ENCODE peak calls at places on chromosome 9, in six cellular contexts. One of them, this sample, is unnamed.

GRCh38 chr9:113331780-113332179 is 8.3 kb downstream of the WDR31 start:
- DNase-seq in HCT116: no peak
- DNase-seq in fibroblast of pulmonary artery: no peak
- DNase-seq in colonic mucosa: no peak
- DNase-seq in GM12865: no peak
- DNase-seq in anterior cingulate cortex: no peak
- DNase-seq in this sample: no peak

GRCh38 chr9:114289571-114290481 is 33.1 kb upstream of the ORM1 start:
- DNase-seq in HCT116: no peak
- DNase-seq in fibroblast of pulmonary artery: no peak
- DNase-seq in colonic mucosa: no peak
- DNase-seq in GM12865: no peak
- DNase-seq in anterior cingulate cortex: no peak
- DNase-seq in this sample: no peak

GRCh38 chr9:120937596-120937995 is 11.0 kb upstream of the TRAF1 start:
- DNase-seq in HCT116: no peak
- DNase-seq in fibroblast of pulmonary artery: peak
- DNase-seq in colonic mucosa: no peak
- DNase-seq in GM12865: no peak
- DNase-seq in anterior cingulate cortex: no peak
- DNase-seq in this sample: no peak

GRCh38 chr9:133844876-133845658 is 106.9 kb upstream of the SARDH start:
- DNase-seq in HCT116: no peak
- DNase-seq in fibroblast of pulmonary artery: peak
- DNase-seq in colonic mucosa: peak
- DNase-seq in GM12865: no peak
- DNase-seq in anterior cingulate cortex: peak
- DNase-seq in this sample: no peak

GRCh38 chr9:8371686-8372085 is 572.1 kb upstream of the DMAC1 start:
- DNase-seq in HCT116: no peak
- DNase-seq in fibroblast of pulmonary artery: no peak
- DNase-seq in colonic mucosa: no peak
- DNase-seq in GM12865: no peak
- DNase-seq in anterior cingulate cortex: no peak
- DNase-seq in this sample: no peak

GRCh38 chr9:127004946-127005769 is 90.6 kb downstream of the RALGPS1 start:
- DNase-seq in HCT116: no peak
- DNase-seq in fibroblast of pulmonary artery: peak
- DNase-seq in colonic mucosa: no peak
- DNase-seq in GM12865: peak
- DNase-seq in anterior cingulate cortex: no peak
- DNase-seq in this sample: no peak

GRCh38 chr9:70679845-70680244 is 265.4 kb upstream of the KLF9 start:
- DNase-seq in HCT116: no peak
- DNase-seq in fibroblast of pulmonary artery: peak
- DNase-seq in colonic mucosa: no peak
- DNase-seq in GM12865: no peak
- DNase-seq in anterior cingulate cortex: no peak
- DNase-seq in this sample: no peak

GRCh38 chr9:127979333-127980055 is 1.3 kb downstream of the EEIG1 start:
- DNase-seq in HCT116: no peak
- DNase-seq in fibroblast of pulmonary artery: peak
- DNase-seq in colonic mucosa: peak
- DNase-seq in GM12865: peak
- DNase-seq in anterior cingulate cortex: peak
- DNase-seq in this sample: peak

GRCh38 chr9:134738869-134739659 is 97.5 kb downstream of the COL5A1 start:
- DNase-seq in HCT116: peak
- DNase-seq in fibroblast of pulmonary artery: peak
- DNase-seq in colonic mucosa: peak
- DNase-seq in GM12865: peak
- DNase-seq in anterior cingulate cortex: peak
- DNase-seq in this sample: peak

GRCh38 chr9:33659915-33660314 is 135.4 kb upstream of the PRSS3 start:
- DNase-seq in HCT116: no peak
- DNase-seq in fibroblast of pulmonary artery: no peak
- DNase-seq in colonic mucosa: no peak
- DNase-seq in GM12865: no peak
- DNase-seq in anterior cingulate cortex: no peak
- DNase-seq in this sample: no peak

GRCh38 chr9:4849364-4849763 is 56.6 kb downstream of the RCL1 start:
- DNase-seq in HCT116: no peak
- DNase-seq in fibroblast of pulmonary artery: no peak
- DNase-seq in colonic mucosa: no peak
- DNase-seq in GM12865: no peak
- DNase-seq in anterior cingulate cortex: no peak
- DNase-seq in this sample: no peak

GRCh38 chr9:132241840-132242620 is 80.2 kb downstream of the NTNG2 start:
- DNase-seq in HCT116: no peak
- DNase-seq in fibroblast of pulmonary artery: no peak
- DNase-seq in colonic mucosa: peak
- DNase-seq in GM12865: peak
- DNase-seq in anterior cingulate cortex: no peak
- DNase-seq in this sample: peak

GRCh38 chr9:37066139-37066725 is 32.2 kb upstream of the PAX5 start:
- DNase-seq in HCT116: no peak
- DNase-seq in fibroblast of pulmonary artery: no peak
- DNase-seq in colonic mucosa: no peak
- DNase-seq in GM12865: peak
- DNase-seq in anterior cingulate cortex: no peak
- DNase-seq in this sample: no peak

GRCh38 chr9:35272989-35273388 is 111.2 kb downstream of the UNC13B start:
- DNase-seq in HCT116: no peak
- DNase-seq in fibroblast of pulmonary artery: peak
- DNase-seq in colonic mucosa: no peak
- DNase-seq in GM12865: peak
- DNase-seq in anterior cingulate cortex: no peak
- DNase-seq in this sample: no peak

GRCh38 chr9:31683126-31683525 is 701.3 kb upstream of the ACO1 start:
- DNase-seq in HCT116: no peak
- DNase-seq in fibroblast of pulmonary artery: no peak
- DNase-seq in colonic mucosa: no peak
- DNase-seq in GM12865: no peak
- DNase-seq in anterior cingulate cortex: no peak
- DNase-seq in this sample: no peak

GRCh38 chr9:123350590-123351310 is 5.2 kb upstream of the CRB2 start:
- DNase-seq in HCT116: no peak
- DNase-seq in fibroblast of pulmonary artery: no peak
- DNase-seq in colonic mucosa: no peak
- DNase-seq in GM12865: no peak
- DNase-seq in anterior cingulate cortex: no peak
- DNase-seq in this sample: no peak

GRCh38 chr9:16445141-16445920 is 425.1 kb downstream of the BNC2 start:
- DNase-seq in HCT116: no peak
- DNase-seq in fibroblast of pulmonary artery: peak
- DNase-seq in colonic mucosa: no peak
- DNase-seq in GM12865: no peak
- DNase-seq in anterior cingulate cortex: no peak
- DNase-seq in this sample: no peak

GRCh38 chr9:107586493-107586892 is 96.9 kb upstream of the KLF4 start:
- DNase-seq in HCT116: no peak
- DNase-seq in fibroblast of pulmonary artery: no peak
- DNase-seq in colonic mucosa: no peak
- DNase-seq in GM12865: no peak
- DNase-seq in anterior cingulate cortex: no peak
- DNase-seq in this sample: no peak

GRCh38 chr9:35904966-35905781 is 828 bp upstream of the HRCT1 start:
- DNase-seq in HCT116: no peak
- DNase-seq in fibroblast of pulmonary artery: no peak
- DNase-seq in colonic mucosa: peak
- DNase-seq in GM12865: no peak
- DNase-seq in anterior cingulate cortex: no peak
- DNase-seq in this sample: no peak

GRCh38 chr9:85178486-85178885 is 509.0 kb downstream of the NTRK2 start:
- DNase-seq in HCT116: no peak
- DNase-seq in fibroblast of pulmonary artery: no peak
- DNase-seq in colonic mucosa: no peak
- DNase-seq in GM12865: no peak
- DNase-seq in anterior cingulate cortex: no peak
- DNase-seq in this sample: peak

GRCh38 chr9:4855861-4856260 is 63.1 kb downstream of the RCL1 start:
- DNase-seq in HCT116: no peak
- DNase-seq in fibroblast of pulmonary artery: no peak
- DNase-seq in colonic mucosa: no peak
- DNase-seq in GM12865: no peak
- DNase-seq in anterior cingulate cortex: no peak
- DNase-seq in this sample: no peak

GRCh38 chr9:5529683-5530221 is 19.4 kb downstream of the PDCD1LG2 start:
- DNase-seq in HCT116: no peak
- DNase-seq in fibroblast of pulmonary artery: no peak
- DNase-seq in colonic mucosa: no peak
- DNase-seq in GM12865: peak
- DNase-seq in anterior cingulate cortex: no peak
- DNase-seq in this sample: no peak

GRCh38 chr9:124010665-124011321 is 775 bp upstream of the LHX2 start:
- DNase-seq in HCT116: no peak
- DNase-seq in fibroblast of pulmonary artery: peak
- DNase-seq in colonic mucosa: no peak
- DNase-seq in GM12865: peak
- DNase-seq in anterior cingulate cortex: no peak
- DNase-seq in this sample: peak

GRCh38 chr9:93108301-93109041 is 12.5 kb downstream of the CARD19 start:
- DNase-seq in HCT116: no peak
- DNase-seq in fibroblast of pulmonary artery: no peak
- DNase-seq in colonic mucosa: no peak
- DNase-seq in GM12865: peak
- DNase-seq in anterior cingulate cortex: no peak
- DNase-seq in this sample: no peak

GRCh38 chr9:93028448-93029006 is 30.0 kb upstream of the SUSD3 start:
- DNase-seq in HCT116: no peak
- DNase-seq in fibroblast of pulmonary artery: peak
- DNase-seq in colonic mucosa: no peak
- DNase-seq in GM12865: peak
- DNase-seq in anterior cingulate cortex: no peak
- DNase-seq in this sample: no peak

GRCh38 chr9:19133549-19134345 is 6.5 kb upstream of the PLIN2 start:
- DNase-seq in HCT116: no peak
- DNase-seq in fibroblast of pulmonary artery: no peak
- DNase-seq in colonic mucosa: no peak
- DNase-seq in GM12865: peak
- DNase-seq in anterior cingulate cortex: no peak
- DNase-seq in this sample: no peak

GRCh38 chr9:76988941-76989340 is 30.5 kb upstream of the FOXB2 start:
- DNase-seq in HCT116: no peak
- DNase-seq in fibroblast of pulmonary artery: no peak
- DNase-seq in colonic mucosa: no peak
- DNase-seq in GM12865: no peak
- DNase-seq in anterior cingulate cortex: no peak
- DNase-seq in this sample: no peak

GRCh38 chr9:118230319-118230718 is 526.1 kb downstream of the TLR4 start:
- DNase-seq in HCT116: no peak
- DNase-seq in fibroblast of pulmonary artery: no peak
- DNase-seq in colonic mucosa: no peak
- DNase-seq in GM12865: no peak
- DNase-seq in anterior cingulate cortex: no peak
- DNase-seq in this sample: no peak

GRCh38 chr9:101530076-101530711 is 3.5 kb upstream of the RNF20 start:
- DNase-seq in HCT116: peak
- DNase-seq in fibroblast of pulmonary artery: peak
- DNase-seq in colonic mucosa: peak
- DNase-seq in GM12865: peak
- DNase-seq in anterior cingulate cortex: peak
- DNase-seq in this sample: peak

GRCh38 chr9:18058564-18058963 is 415.4 kb upstream of the ADAMTSL1 start:
- DNase-seq in HCT116: no peak
- DNase-seq in fibroblast of pulmonary artery: no peak
- DNase-seq in colonic mucosa: no peak
- DNase-seq in GM12865: no peak
- DNase-seq in anterior cingulate cortex: no peak
- DNase-seq in this sample: no peak

GRCh38 chr9:86434039-86434726 is 80.0 kb upstream of the TUT7 start:
- DNase-seq in HCT116: peak
- DNase-seq in fibroblast of pulmonary artery: peak
- DNase-seq in colonic mucosa: no peak
- DNase-seq in GM12865: peak
- DNase-seq in anterior cingulate cortex: no peak
- DNase-seq in this sample: peak

GRCh38 chr9:131442351-131442750 is 48.5 kb downstream of the PRRC2B start:
- DNase-seq in HCT116: no peak
- DNase-seq in fibroblast of pulmonary artery: no peak
- DNase-seq in colonic mucosa: no peak
- DNase-seq in GM12865: no peak
- DNase-seq in anterior cingulate cortex: no peak
- DNase-seq in this sample: no peak

GRCh38 chr9:27085456-27085855 is 23.6 kb upstream of the TEK start:
- DNase-seq in HCT116: no peak
- DNase-seq in fibroblast of pulmonary artery: peak
- DNase-seq in colonic mucosa: no peak
- DNase-seq in GM12865: no peak
- DNase-seq in anterior cingulate cortex: no peak
- DNase-seq in this sample: no peak

GRCh38 chr9:76905661-76905983 is 292 bp downstream of the PRUNE2 start:
- DNase-seq in HCT116: no peak
- DNase-seq in fibroblast of pulmonary artery: no peak
- DNase-seq in colonic mucosa: no peak
- DNase-seq in GM12865: no peak
- DNase-seq in anterior cingulate cortex: no peak
- DNase-seq in this sample: no peak

GRCh38 chr9:129839324-129840023 is 4.2 kb downstream of the USP20 start:
- DNase-seq in HCT116: no peak
- DNase-seq in fibroblast of pulmonary artery: no peak
- DNase-seq in colonic mucosa: no peak
- DNase-seq in GM12865: no peak
- DNase-seq in anterior cingulate cortex: no peak
- DNase-seq in this sample: no peak

GRCh38 chr9:76628155-76628554 is 136.1 kb upstream of the PCA3 start:
- DNase-seq in HCT116: no peak
- DNase-seq in fibroblast of pulmonary artery: no peak
- DNase-seq in colonic mucosa: no peak
- DNase-seq in GM12865: no peak
- DNase-seq in anterior cingulate cortex: no peak
- DNase-seq in this sample: no peak

GRCh38 chr9:81462759-81463158 is 226.6 kb downstream of the TLE1 start:
- DNase-seq in HCT116: no peak
- DNase-seq in fibroblast of pulmonary artery: no peak
- DNase-seq in colonic mucosa: no peak
- DNase-seq in GM12865: no peak
- DNase-seq in anterior cingulate cortex: no peak
- DNase-seq in this sample: no peak

GRCh38 chr9:72394061-72394460 is 29.1 kb upstream of the ZFAND5 start:
- DNase-seq in HCT116: no peak
- DNase-seq in fibroblast of pulmonary artery: no peak
- DNase-seq in colonic mucosa: no peak
- DNase-seq in GM12865: no peak
- DNase-seq in anterior cingulate cortex: no peak
- DNase-seq in this sample: no peak

GRCh38 chr9:131422241-131422792 is 28.4 kb downstream of the PRRC2B start:
- DNase-seq in HCT116: no peak
- DNase-seq in fibroblast of pulmonary artery: no peak
- DNase-seq in colonic mucosa: no peak
- DNase-seq in GM12865: no peak
- DNase-seq in anterior cingulate cortex: no peak
- DNase-seq in this sample: no peak

GRCh38 chr9:134040831-134041648 is 15.8 kb downstream of the BRD3OS start:
- DNase-seq in HCT116: no peak
- DNase-seq in fibroblast of pulmonary artery: no peak
- DNase-seq in colonic mucosa: no peak
- DNase-seq in GM12865: no peak
- DNase-seq in anterior cingulate cortex: no peak
- DNase-seq in this sample: no peak